ENCODE peak calls at places on chromosomes 12 and 14, in six cellular contexts. Y is fibroblast of gingiva; E is effector CD8-positive, alpha-beta T cell; Q is T-helper 1 cell; M is NCI-H1694 treated with DMSO at 0.1 percent for 48 hours; S is HTR-8/SVneo. X is an unnamed sample.

GRCh38 chr12:89707623-89707991 is 1.0 kb downstream of the ATP2B1 start:
- DNase-seq in M (no peak), Q (peak; percentile 4), S (no peak), E (no peak), Y (no peak), X (peak; percentile 56)

GRCh38 chr12:68317047-68317667 is 15.0 kb downstream of the MDM1 start:
- DNase-seq in E (peak; percentile 11), Q (peak; percentile 65), M (peak; percentile 34), S (no peak), Y (peak; percentile 36), X (no peak)

GRCh38 chr12:51954465-51955361 is 3.2 kb downstream of the ACVR1B start:
- DNase-seq in M (no peak), Y (no peak), S (no peak), E (no peak), Q (no peak), X (no peak)

GRCh38 chr12:123387508-123388217 is 3.7 kb downstream of the KMT5A start:
- DNase-seq in S (no peak), Y (no peak), M (no peak), E (no peak), Q (peak; percentile 7), X (peak; percentile 83)

GRCh38 chr14:53519137-53519536 is 366.0 kb upstream of the DDHD1 start:
- DNase-seq in E (no peak), M (no peak), Y (peak; percentile 76), S (no peak), Q (no peak), X (no peak)

GRCh38 chr12:2338381-2338780 is 285.6 kb downstream of the CACNA1C start:
- DNase-seq in Q (no peak), M (no peak), S (no peak), E (no peak), Y (no peak), X (no peak)

GRCh38 chr12:50112456-50113218 is 601 bp downstream of the COX14 start:
- DNase-seq in S (peak; percentile 26), E (no peak), Q (no peak), M (no peak), Y (peak; percentile 34), X (peak; percentile 87)

GRCh38 chr12:62647586-62647985 is 181.0 kb downstream of the MON2 start:
- DNase-seq in Y (peak; percentile 21), E (no peak), M (no peak), S (no peak), Q (no peak), X (no peak)

GRCh38 chr12:64893961-64894360 is 69.5 kb downstream of the TBC1D30 start:
- DNase-seq in Y (peak; percentile 64), M (no peak), S (no peak), E (no peak), Q (no peak), X (peak; percentile 86)

GRCh38 chr14:52048641-52049204 is 20.1 kb downstream of the NID2 start:
- DNase-seq in E (no peak), Y (peak; percentile 81), M (no peak), Q (no peak), S (no peak), X (peak; percentile 2)

GRCh38 chr14:62662811-62663477 is 382.3 kb downstream of the KCNH5 start:
- DNase-seq in M (no peak), Q (no peak), S (no peak), E (no peak), Y (no peak), X (no peak)

GRCh38 chr14:54785111-54785777 is 117.4 kb downstream of the GCH1 start:
- DNase-seq in Q (no peak), M (peak; percentile 47), S (no peak), Y (no peak), E (no peak), X (no peak)

GRCh38 chr12:84757978-84758377 is 154.6 kb downstream of the SLC6A15 start:
- DNase-seq in M (no peak), Q (no peak), Y (peak; percentile 50), S (no peak), E (no peak), X (no peak)

GRCh38 chr12:752673-753400 is 458 bp downstream of the WNK1 start:
- DNase-seq in Y (peak; percentile 53), M (no peak), S (no peak), E (peak; percentile 31), Q (peak; percentile 67), X (peak; percentile 85)

GRCh38 chr12:51323966-51324895 is at the start of gene BIN2:
- DNase-seq in E (peak; percentile 47), M (no peak), Q (peak; percentile 87), S (no peak), Y (no peak), X (peak; percentile 60)

GRCh38 chr12:113248842-113249435 is 27.7 kb downstream of the TPCN1 start:
- DNase-seq in M (no peak), E (no peak), S (no peak), Q (no peak), Y (no peak), X (peak; percentile 18)

X was measured in osteoblast.